ENCODE peak calls at places on chromosome 14, in eight cellular contexts. L is fibroblast of the aortic adventitia; K is T-helper 2 cell; M is SK-N-SH; B is HCT116; C is stimulated activated CD4-positive, alpha-beta T cell treated with anti-CD3 and anti-CD28 coated beads, Interleukin-15, amount 100 ng/mL, for 24 hours; H is 8988T; Z is COR-L47. G is an unnamed sample.
A peak's percentile ranks its signal among the peaks of the same experiment; 100 is the strongest.

GRCh38 chr14:39230416-39230815 is 3.3 kb upstream of the MIA2 start:
- DNase-seq in K (no peak), H (no peak), Z (no peak), C (peak; percentile 30), B (no peak), M (no peak), L (peak; percentile 30), G (no peak)

GRCh38 chr14:55254581-55254980 is 16.6 kb upstream of the FBXO34 start:
- DNase-seq in K (no peak), L (no peak), B (no peak), M (no peak), H (no peak), C (no peak), Z (no peak), G (no peak)

GRCh38 chr14:66514206-66514605 is 6.3 kb downstream of the GPHN start:
- DNase-seq in L (peak; percentile 14), Z (no peak), M (no peak), K (no peak), B (no peak), C (no peak), H (no peak), G (no peak)

GRCh38 chr14:94592457-94592856 is 11.2 kb downstream of the SERPINA5 start:
- DNase-seq in M (no peak), K (no peak), H (no peak), C (no peak), B (no peak), L (no peak), Z (no peak), G (no peak)

GRCh38 chr14:73829526-73830431 is 21.9 kb upstream of the PTGR2 start:
- DNase-seq in C (peak; percentile 63), H (no peak), B (no peak), K (no peak), L (peak; percentile 84), M (no peak), Z (no peak), G (no peak)

GRCh38 chr14:91692075-91692474 is 39.8 kb downstream of the CATSPERB start:
- DNase-seq in K (no peak), C (no peak), M (no peak), H (no peak), B (no peak), Z (no peak), L (no peak), G (no peak)

GRCh38 chr14:78399316-78399889 is 229.2 kb downstream of the NRXN3 start:
- DNase-seq in H (no peak), B (no peak), L (peak; percentile 12), C (peak; percentile 13), M (no peak), K (no peak), Z (no peak), G (no peak)

GRCh38 chr14:75562048-75562447 is 16.4 kb upstream of the FLVCR2 start:
- DNase-seq in B (no peak), C (peak; percentile 84), L (no peak), M (no peak), H (no peak), K (no peak), Z (no peak), G (no peak)

GRCh38 chr14:65333926-65334687 is 78.4 kb upstream of the FUT8 start:
- DNase-seq in K (no peak), Z (no peak), B (no peak), H (no peak), C (no peak), M (no peak), L (peak; percentile 91), G (no peak)

GRCh38 chr14:26598081-26598671 is 343 bp upstream of the NOVA1 start:
- DNase-seq in M (peak; percentile 87), B (no peak), C (peak; percentile 3), L (peak; percentile 93), Z (peak; percentile 88), H (no peak), K (no peak), G (peak; percentile 52)

GRCh38 chr14:30016025-30016424 is 88.4 kb upstream of the PRKD1 start:
- DNase-seq in L (no peak), C (no peak), H (no peak), Z (no peak), B (no peak), K (no peak), M (no peak), G (no peak)

GRCh38 chr14:65686761-65687160 is 274.2 kb downstream of the FUT8 start:
- DNase-seq in C (no peak), L (peak; percentile 7), Z (no peak), B (no peak), H (no peak), K (no peak), M (no peak), G (no peak)

GRCh38 chr14:53330441-53330840 is 177.3 kb upstream of the DDHD1 start:
- DNase-seq in M (no peak), C (no peak), H (no peak), Z (no peak), L (no peak), B (no peak), K (no peak), G (no peak)

GRCh38 chr14:103155013-103155412 is 31.8 kb downstream of the TNFAIP2 start:
- DNase-seq in C (no peak), L (peak; percentile 69), Z (no peak), K (no peak), M (peak; percentile 77), B (peak; percentile 61), H (no peak), G (no peak)

GRCh38 chr14:57999471-57999870 is 133.6 kb upstream of the SLC35F4 start:
- DNase-seq in C (no peak), B (no peak), L (no peak), K (no peak), M (no peak), Z (no peak), H (no peak), G (no peak)

GRCh38 chr14:81178063-81178462 is 42.7 kb downstream of the GTF2A1 start:
- DNase-seq in B (no peak), C (no peak), Z (no peak), M (no peak), L (no peak), K (no peak), H (no peak), G (no peak)

GRCh38 chr14:71668942-71669341 is 263.3 kb upstream of the RGS6 start:
- DNase-seq in K (no peak), B (no peak), C (no peak), H (no peak), M (no peak), L (no peak), Z (no peak), G (no peak)

GRCh38 chr14:35944847-35945246 is 118.7 kb downstream of the BRMS1L start:
- DNase-seq in L (no peak), H (peak; percentile 20), M (peak; percentile 17), Z (peak; percentile 42), B (peak; percentile 64), C (peak; percentile 39), K (no peak), G (no peak)

GRCh38 chr14:50257728-50258127 is 26.4 kb upstream of the SOS2 start:
- DNase-seq in Z (no peak), K (no peak), C (no peak), M (no peak), L (peak; percentile 22), B (no peak), H (no peak), G (no peak)

GRCh38 chr14:105700622-105701288 is 174.4 kb downstream of the TMEM121 start:
- DNase-seq in M (no peak), C (no peak), K (no peak), H (no peak), L (no peak), Z (no peak), B (no peak), G (peak; percentile 30)

GRCh38 chr14:20848316-20848954 is 42.8 kb upstream of the RNASE3 start:
- DNase-seq in Z (no peak), B (peak; percentile 32), C (no peak), M (no peak), K (no peak), H (peak; percentile 18), L (peak; percentile 12), G (no peak)

GRCh38 chr14:94058674-94059138 is 22.3 kb downstream of the DDX24 start:
- DNase-seq in K (no peak), M (no peak), Z (no peak), H (no peak), L (no peak), B (no peak), C (no peak), G (no peak)

GRCh38 chr14:53553221-53553620 is 400.1 kb upstream of the DDHD1 start:
- DNase-seq in C (no peak), M (no peak), B (no peak), L (no peak), K (no peak), Z (no peak), H (no peak), G (no peak)

GRCh38 chr14:69081271-69081670 is 71.6 kb downstream of the DCAF5 start:
- DNase-seq in C (no peak), Z (no peak), M (no peak), L (no peak), K (no peak), H (no peak), B (no peak), G (no peak)

GRCh38 chr14:55136241-55136640 is 7.2 kb downstream of the LGALS3 start:
- DNase-seq in L (peak; percentile 59), K (no peak), M (no peak), H (no peak), Z (no peak), C (no peak), B (no peak), G (no peak)

GRCh38 chr14:73232984-73233383 is 4.3 kb upstream of the PAPLN start:
- DNase-seq in Z (no peak), B (no peak), K (no peak), M (no peak), H (no peak), L (no peak), C (no peak), G (no peak)

GRCh38 chr14:61477845-61478438 is 156.6 kb downstream of the PRKCH start:
- DNase-seq in K (no peak), B (peak; percentile 40), H (no peak), L (no peak), C (peak; percentile 56), Z (peak; percentile 27), M (no peak), G (no peak)

GRCh38 chr14:34843011-34843554 is 32.1 kb downstream of the BAZ1A start:
- DNase-seq in Z (no peak), M (peak; percentile 11), B (no peak), H (no peak), C (peak; percentile 25), K (no peak), L (peak; percentile 84), G (peak; percentile 68)

GRCh38 chr14:73878436-73878835 is 8.2 kb upstream of the ZNF410 start:
- DNase-seq in M (no peak), Z (no peak), C (no peak), B (no peak), H (no peak), K (no peak), L (no peak), G (no peak)

GRCh38 chr14:68941820-68942219 is 37.3 kb downstream of the ACTN1 start:
- DNase-seq in L (peak; percentile 56), C (no peak), H (peak; percentile 50), M (no peak), K (no peak), Z (no peak), B (no peak), G (peak; percentile 98)

GRCh38 chr14:24900281-24900868 is 149.6 kb downstream of the STXBP6 start:
- DNase-seq in M (no peak), Z (no peak), B (no peak), H (no peak), K (no peak), C (no peak), L (peak; percentile 91), G (no peak)

GRCh38 chr14:34023824-34024767 is 73.2 kb upstream of the EGLN3 start:
- DNase-seq in Z (no peak), K (no peak), B (peak; percentile 2), L (no peak), M (peak; percentile 23), H (no peak), C (no peak), G (no peak)

GRCh38 chr14:55938249-55938791 is 179.9 kb upstream of the PELI2 start:
- DNase-seq in B (no peak), Z (no peak), C (no peak), M (no peak), H (no peak), L (no peak), K (no peak), G (no peak)

GRCh38 chr14:61615743-61616523 is 79.4 kb upstream of the HIF1A start:
- DNase-seq in K (no peak), B (no peak), L (peak; percentile 94), H (no peak), Z (no peak), M (no peak), C (no peak), G (no peak)